ENCODE peak calls at places on chromosomes 12 and 14, in six cellular contexts. One of them, this sample, is unnamed.

GRCh38 chr14:35932659-35933159 is 106.6 kb downstream of the BRMS1L start:
- DNase-seq in Panc1: no peak
- DNase-seq in WERI-Rb-1: no peak
- DNase-seq in transverse colon: peak; percentile 11
- DNase-seq in astrocyte of the spinal cord: no peak
- DNase-seq in H9: no peak
- DNase-seq in this sample: no peak

GRCh38 chr14:20680843-20681347 is 3.5 kb upstream of the RNASE4 start:
- DNase-seq in transverse colon: peak; percentile 72
- DNase-seq in H9: no peak
- DNase-seq in WERI-Rb-1: no peak
- DNase-seq in Panc1: no peak
- DNase-seq in astrocyte of the spinal cord: no peak
- DNase-seq in this sample: no peak

GRCh38 chr12:122123761-122124145 is 45.2 kb downstream of the MLXIP start:
- DNase-seq in Panc1: no peak
- DNase-seq in H9: no peak
- DNase-seq in transverse colon: no peak
- DNase-seq in WERI-Rb-1: no peak
- DNase-seq in astrocyte of the spinal cord: no peak
- DNase-seq in this sample: no peak

GRCh38 chr12:68932701-68933563 is at the start of gene CPM:
- DNase-seq in H9: peak; percentile 77
- DNase-seq in WERI-Rb-1: peak; percentile 71
- DNase-seq in astrocyte of the spinal cord: no peak
- DNase-seq in Panc1: no peak
- DNase-seq in transverse colon: peak; percentile 85
- DNase-seq in this sample: peak; percentile 84

GRCh38 chr14:31326111-31326510 is 94.2 kb downstream of the HEATR5A start:
- DNase-seq in WERI-Rb-1: no peak
- DNase-seq in Panc1: peak; percentile 2
- DNase-seq in astrocyte of the spinal cord: peak; percentile 40
- DNase-seq in H9: no peak
- DNase-seq in transverse colon: no peak
- DNase-seq in this sample: no peak

GRCh38 chr12:13229504-13229903 is 33.0 kb downstream of the EMP1 start:
- DNase-seq in H9: no peak
- DNase-seq in transverse colon: no peak
- DNase-seq in Panc1: no peak
- DNase-seq in WERI-Rb-1: no peak
- DNase-seq in astrocyte of the spinal cord: no peak
- DNase-seq in this sample: no peak

GRCh38 chr12:47651368-47652254 is 54.2 kb downstream of the RPAP3 start:
- DNase-seq in WERI-Rb-1: peak; percentile 51
- DNase-seq in astrocyte of the spinal cord: peak; percentile 68
- DNase-seq in Panc1: peak; percentile 35
- DNase-seq in transverse colon: peak; percentile 46
- DNase-seq in H9: peak; percentile 65
- DNase-seq in this sample: peak; percentile 35

GRCh38 chr14:37546621-37547447 is 48.2 kb downstream of the FOXA1 start:
- DNase-seq in WERI-Rb-1: no peak
- DNase-seq in Panc1: no peak
- DNase-seq in H9: no peak
- DNase-seq in transverse colon: no peak
- DNase-seq in astrocyte of the spinal cord: peak; percentile 21
- DNase-seq in this sample: no peak

GRCh38 chr12:117049295-117049694 is 49.9 kb downstream of the TESC start:
- DNase-seq in WERI-Rb-1: no peak
- DNase-seq in Panc1: no peak
- DNase-seq in transverse colon: no peak
- DNase-seq in H9: no peak
- DNase-seq in astrocyte of the spinal cord: no peak
- DNase-seq in this sample: no peak

GRCh38 chr12:321606-322326 is 59.1 kb upstream of the SLC6A13 start:
- DNase-seq in WERI-Rb-1: no peak
- DNase-seq in Panc1: no peak
- DNase-seq in transverse colon: no peak
- DNase-seq in H9: no peak
- DNase-seq in astrocyte of the spinal cord: no peak
- DNase-seq in this sample: no peak
- TF ChIP-seq CTCF in WERI-Rb-1: no peak
- TF ChIP-seq CTCF in Panc1: no peak
- TF ChIP-seq CTCF in transverse colon: no peak
- TF ChIP-seq CTCF in H9: peak; percentile 39
- TF ChIP-seq CTCF in astrocyte of the spinal cord: peak; percentile 10
- TF ChIP-seq CTCF in this sample: no peak

GRCh38 chr12:61654698-61655097 is 605.5 kb upstream of the USP15 start:
- DNase-seq in astrocyte of the spinal cord: no peak
- DNase-seq in Panc1: no peak
- DNase-seq in H9: no peak
- DNase-seq in WERI-Rb-1: peak; percentile 27
- DNase-seq in transverse colon: no peak
- DNase-seq in this sample: no peak
- TF ChIP-seq CTCF in astrocyte of the spinal cord: no peak
- TF ChIP-seq CTCF in Panc1: peak; percentile 12
- TF ChIP-seq CTCF in H9: no peak
- TF ChIP-seq CTCF in WERI-Rb-1: peak; percentile 37
- TF ChIP-seq CTCF in transverse colon: no peak
- TF ChIP-seq CTCF in this sample: no peak

DNA sequence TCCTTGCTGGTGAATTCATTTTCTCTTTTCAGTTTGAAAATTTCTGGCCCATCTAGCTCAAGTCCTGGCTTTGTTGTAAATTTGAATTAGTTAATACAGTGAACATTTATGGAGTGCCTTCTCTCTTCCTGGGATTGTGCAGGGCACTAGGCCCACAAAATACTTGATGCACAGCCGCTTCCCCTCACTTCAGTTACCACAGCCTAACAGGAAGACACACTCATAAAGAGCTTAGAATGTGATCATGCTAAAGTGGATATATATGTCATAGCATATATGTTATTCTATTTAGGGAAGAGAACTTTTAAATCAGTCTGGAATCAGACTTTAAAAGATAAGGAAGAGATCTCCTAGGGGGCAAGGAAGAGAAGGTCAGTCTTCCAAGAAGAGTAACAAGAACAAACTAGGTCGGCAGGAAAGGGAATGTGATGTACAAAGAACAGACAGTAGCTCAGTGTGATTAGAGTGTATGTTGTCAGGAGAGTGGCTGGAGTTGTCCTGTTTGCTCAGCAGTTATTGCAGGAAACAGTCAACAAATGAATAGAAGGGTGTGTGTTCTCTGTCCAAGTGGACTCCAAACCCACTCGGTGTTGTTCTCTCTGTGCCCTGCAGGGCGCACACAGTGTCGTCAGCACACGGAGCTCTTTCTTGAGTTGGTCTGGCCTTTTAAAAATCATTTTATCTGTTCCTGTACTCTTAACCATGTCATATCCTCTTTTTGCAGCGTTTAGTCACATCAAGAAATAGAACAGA is 74.4 kb downstream of the DAAM1 start:
- DNase-seq in astrocyte of the spinal cord: no peak
- DNase-seq in H9: no peak
- DNase-seq in Panc1: no peak
- DNase-seq in WERI-Rb-1: no peak
- DNase-seq in transverse colon: peak; percentile 61
- DNase-seq in this sample: no peak
- TF ChIP-seq CTCF in astrocyte of the spinal cord: no peak
- TF ChIP-seq CTCF in H9: peak; percentile 54
- TF ChIP-seq CTCF in Panc1: peak; percentile 21
- TF ChIP-seq CTCF in WERI-Rb-1: peak; percentile 25
- TF ChIP-seq CTCF in transverse colon: peak; percentile 55
- TF ChIP-seq CTCF in this sample: peak; percentile 7

GRCh38 chr14:68293404-68293803 is 473.8 kb downstream of the RAD51B start:
- DNase-seq in Panc1: no peak
- DNase-seq in astrocyte of the spinal cord: no peak
- DNase-seq in WERI-Rb-1: no peak
- DNase-seq in H9: no peak
- DNase-seq in transverse colon: peak; percentile 44
- DNase-seq in this sample: no peak

GRCh38 chr14:68297011-68297410 is 477.4 kb downstream of the RAD51B start:
- DNase-seq in H9: no peak
- DNase-seq in WERI-Rb-1: no peak
- DNase-seq in transverse colon: no peak
- DNase-seq in Panc1: no peak
- DNase-seq in astrocyte of the spinal cord: no peak
- DNase-seq in this sample: no peak

GRCh38 chr14:68300608-68301007 is 481.0 kb downstream of the RAD51B start:
- DNase-seq in Panc1: no peak
- DNase-seq in WERI-Rb-1: no peak
- DNase-seq in H9: no peak
- DNase-seq in astrocyte of the spinal cord: no peak
- DNase-seq in transverse colon: no peak
- DNase-seq in this sample: no peak

GRCh38 chr14:68295316-68295816 is 475.8 kb downstream of the RAD51B start:
- DNase-seq in WERI-Rb-1: peak; percentile 52
- DNase-seq in astrocyte of the spinal cord: no peak
- DNase-seq in transverse colon: peak; percentile 31
- DNase-seq in Panc1: no peak
- DNase-seq in H9: peak; percentile 33
- DNase-seq in this sample: peak; percentile 41

GRCh38 chr14:68297871-68298468 is 478.4 kb downstream of the RAD51B start:
- DNase-seq in H9: peak; percentile 52
- DNase-seq in Panc1: no peak
- DNase-seq in astrocyte of the spinal cord: peak; percentile 54
- DNase-seq in WERI-Rb-1: no peak
- DNase-seq in transverse colon: no peak
- DNase-seq in this sample: no peak
- TF ChIP-seq CTCF in H9: peak; percentile 59
- TF ChIP-seq CTCF in Panc1: no peak
- TF ChIP-seq CTCF in astrocyte of the spinal cord: peak; percentile 39
- TF ChIP-seq CTCF in WERI-Rb-1: peak; percentile 24
- TF ChIP-seq CTCF in transverse colon: no peak
- TF ChIP-seq CTCF in this sample: no peak

GRCh38 chr12:58247633-58248032 is 306.3 kb downstream of the ATP23 start:
- DNase-seq in transverse colon: no peak
- DNase-seq in WERI-Rb-1: peak; percentile 82
- DNase-seq in astrocyte of the spinal cord: no peak
- DNase-seq in Panc1: no peak
- DNase-seq in H9: no peak
- DNase-seq in this sample: no peak
- TF ChIP-seq CTCF in transverse colon: no peak
- TF ChIP-seq CTCF in WERI-Rb-1: peak; percentile 66
- TF ChIP-seq CTCF in astrocyte of the spinal cord: peak; percentile 10
- TF ChIP-seq CTCF in Panc1: peak; percentile 40
- TF ChIP-seq CTCF in H9: peak; percentile 47
- TF ChIP-seq CTCF in this sample: no peak

GRCh38 chr14:54566152-54566409 is 847 bp upstream of the SAMD4A start:
- DNase-seq in Panc1: no peak
- DNase-seq in transverse colon: no peak
- DNase-seq in astrocyte of the spinal cord: no peak
- DNase-seq in H9: no peak
- DNase-seq in WERI-Rb-1: peak; percentile 18
- DNase-seq in this sample: no peak

GRCh38 chr14:54566410-54567223 is at the start of gene SAMD4A:
- DNase-seq in H9: peak; percentile 74
- DNase-seq in Panc1: no peak
- DNase-seq in transverse colon: peak; percentile 75
- DNase-seq in WERI-Rb-1: peak; percentile 75
- DNase-seq in astrocyte of the spinal cord: peak; percentile 92
- DNase-seq in this sample: peak; percentile 67

GRCh38 chr14:54564799-54565235 is 2.1 kb upstream of the SAMD4A start:
- DNase-seq in transverse colon: no peak
- DNase-seq in WERI-Rb-1: peak; percentile 11
- DNase-seq in astrocyte of the spinal cord: peak; percentile 77
- DNase-seq in Panc1: no peak
- DNase-seq in H9: no peak
- DNase-seq in this sample: no peak

GRCh38 chr14:54564071-54564798 is 2.7 kb upstream of the SAMD4A start:
- DNase-seq in transverse colon: no peak
- DNase-seq in astrocyte of the spinal cord: peak; percentile 64
- DNase-seq in Panc1: no peak
- DNase-seq in WERI-Rb-1: no peak
- DNase-seq in H9: no peak
- DNase-seq in this sample: no peak

DNA sequence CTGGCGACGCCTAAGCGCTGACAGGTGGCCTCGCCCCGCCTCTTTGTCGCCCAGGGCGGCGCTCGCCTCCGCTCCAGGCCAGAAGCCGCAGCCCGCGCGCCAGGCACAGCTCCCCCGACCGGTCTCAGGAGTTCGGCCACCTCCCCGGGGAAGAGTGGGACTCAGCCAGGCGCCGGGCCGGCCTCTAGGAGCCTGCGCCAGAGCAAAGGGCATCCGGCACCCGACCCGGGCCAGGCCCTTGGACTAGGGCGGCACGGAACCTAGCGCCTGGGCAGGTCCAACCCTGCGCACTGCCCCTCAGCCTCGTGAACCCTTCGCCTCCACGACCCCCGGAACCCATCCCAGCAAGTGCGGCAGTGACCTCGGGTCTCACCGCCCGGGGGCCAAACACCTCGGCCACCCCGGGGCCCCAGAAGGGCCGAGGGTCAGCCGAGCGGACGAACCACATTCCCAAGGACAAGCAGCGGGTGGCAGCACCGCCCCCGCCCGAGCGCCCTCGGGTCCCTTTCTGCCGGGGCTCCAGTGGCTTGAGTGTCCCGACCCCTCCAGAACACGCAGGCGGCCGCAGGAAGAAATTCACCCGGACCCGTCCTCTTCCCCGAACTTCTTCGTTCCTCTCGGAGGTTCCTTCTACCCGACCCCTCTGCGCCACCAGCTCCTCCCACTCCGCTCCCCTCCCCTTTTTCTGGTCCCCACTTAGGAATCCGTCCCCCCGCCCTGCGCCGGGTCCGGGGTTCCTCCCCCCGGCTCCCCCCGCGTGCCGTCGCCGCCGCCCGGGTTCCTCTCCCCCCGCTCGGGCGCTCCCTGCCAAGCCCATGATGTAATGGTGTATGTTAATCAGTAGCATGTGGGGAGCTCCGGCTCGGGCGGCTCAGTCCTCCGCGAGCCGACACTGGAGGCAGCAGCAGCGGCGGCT is 1.4 kb upstream of the SAMD4A start:
- DNase-seq in Panc1: no peak
- DNase-seq in transverse colon: peak; percentile 94
- DNase-seq in astrocyte of the spinal cord: peak; percentile 94
- DNase-seq in H9: peak; percentile 88
- DNase-seq in WERI-Rb-1: peak; percentile 89
- DNase-seq in this sample: peak; percentile 79
- TF ChIP-seq CTCF in Panc1: peak; percentile 45
- TF ChIP-seq CTCF in transverse colon: no peak
- TF ChIP-seq CTCF in astrocyte of the spinal cord: peak; percentile 15
- TF ChIP-seq CTCF in H9: peak; percentile 11
- TF ChIP-seq CTCF in WERI-Rb-1: peak; percentile 35
- TF ChIP-seq CTCF in this sample: peak; percentile 9

GRCh38 chr12:69985656-69986055 is 160.6 kb downstream of the MYRFL start:
- DNase-seq in H9: peak; percentile 71
- DNase-seq in Panc1: no peak
- DNase-seq in WERI-Rb-1: peak; percentile 42
- DNase-seq in transverse colon: peak; percentile 63
- DNase-seq in astrocyte of the spinal cord: no peak
- DNase-seq in this sample: peak; percentile 25
- TF ChIP-seq CTCF in H9: peak; percentile 70
- TF ChIP-seq CTCF in Panc1: peak; percentile 49
- TF ChIP-seq CTCF in WERI-Rb-1: peak; percentile 84
- TF ChIP-seq CTCF in transverse colon: peak; percentile 29
- TF ChIP-seq CTCF in astrocyte of the spinal cord: peak; percentile 30
- TF ChIP-seq CTCF in this sample: no peak

This sample was measured in nephron progenitor cell.